ENCODE peak calls at places on chromosome 4, in seven cellular contexts. One of them, this sample, is unnamed.

GRCh38 chr4:40656221-40656863 is 26.7 kb upstream of the RBM47 start:
- DNase-seq in tibial artery: no peak
- DNase-seq in fibroblast of lung: no peak
- DNase-seq in effector memory CD4-positive, alpha-beta T cell: no peak
- DNase-seq in ovary: no peak
- DNase-seq in neural progenitor cell: no peak
- DNase-seq in heart left ventricle: no peak
- DNase-seq in this sample: no peak

GRCh38 chr4:18075823-18076433 is 54.4 kb upstream of the LCORL start:
- DNase-seq in tibial artery: peak
- DNase-seq in fibroblast of lung: peak
- DNase-seq in ovary: peak
- DNase-seq in neural progenitor cell: peak
- DNase-seq in heart left ventricle: no peak
- DNase-seq in effector memory CD4-positive, alpha-beta T cell: no peak
- DNase-seq in this sample: peak

GRCh38 chr4:149113804-149114430 is 671.7 kb upstream of the NR3C2 start:
- DNase-seq in ovary: no peak
- DNase-seq in fibroblast of lung: peak
- DNase-seq in tibial artery: no peak
- DNase-seq in neural progenitor cell: no peak
- DNase-seq in heart left ventricle: no peak
- DNase-seq in effector memory CD4-positive, alpha-beta T cell: no peak
- DNase-seq in this sample: no peak

GRCh38 chr4:106301393-106302084 is 14.5 kb downstream of the TBCK start:
- DNase-seq in tibial artery: no peak
- DNase-seq in neural progenitor cell: no peak
- DNase-seq in fibroblast of lung: peak
- DNase-seq in ovary: no peak
- DNase-seq in effector memory CD4-positive, alpha-beta T cell: no peak
- DNase-seq in heart left ventricle: no peak
- DNase-seq in this sample: no peak

GRCh38 chr4:8568068-8568668 is 12.0 kb upstream of the GPR78 start:
- DNase-seq in ovary: no peak
- DNase-seq in neural progenitor cell: no peak
- DNase-seq in tibial artery: no peak
- DNase-seq in heart left ventricle: no peak
- DNase-seq in fibroblast of lung: no peak
- DNase-seq in effector memory CD4-positive, alpha-beta T cell: no peak
- DNase-seq in this sample: no peak

GRCh38 chr4:122960298-122960985 is 38.0 kb upstream of the NUDT6 start:
- DNase-seq in fibroblast of lung: peak
- DNase-seq in heart left ventricle: no peak
- DNase-seq in neural progenitor cell: no peak
- DNase-seq in ovary: no peak
- DNase-seq in effector memory CD4-positive, alpha-beta T cell: no peak
- DNase-seq in tibial artery: no peak
- DNase-seq in this sample: no peak

GRCh38 chr4:26524001-26524400 is 33.7 kb upstream of the CCKAR start:
- DNase-seq in ovary: no peak
- DNase-seq in effector memory CD4-positive, alpha-beta T cell: no peak
- DNase-seq in fibroblast of lung: no peak
- DNase-seq in heart left ventricle: no peak
- DNase-seq in neural progenitor cell: no peak
- DNase-seq in tibial artery: no peak
- DNase-seq in this sample: no peak

GRCh38 chr4:185276036-185276435 is 66.6 kb downstream of the SNX25 start:
- DNase-seq in tibial artery: no peak
- DNase-seq in neural progenitor cell: no peak
- DNase-seq in fibroblast of lung: peak
- DNase-seq in heart left ventricle: no peak
- DNase-seq in effector memory CD4-positive, alpha-beta T cell: no peak
- DNase-seq in ovary: no peak
- DNase-seq in this sample: no peak

GRCh38 chr4:2415881-2416563 is 2.4 kb downstream of the ZFYVE28 start:
- DNase-seq in effector memory CD4-positive, alpha-beta T cell: no peak
- DNase-seq in ovary: no peak
- DNase-seq in heart left ventricle: no peak
- DNase-seq in tibial artery: no peak
- DNase-seq in fibroblast of lung: no peak
- DNase-seq in neural progenitor cell: peak
- DNase-seq in this sample: no peak

GRCh38 chr4:2416564-2417195 is 1.8 kb downstream of the ZFYVE28 start:
- DNase-seq in fibroblast of lung: no peak
- DNase-seq in ovary: no peak
- DNase-seq in tibial artery: no peak
- DNase-seq in effector memory CD4-positive, alpha-beta T cell: no peak
- DNase-seq in heart left ventricle: no peak
- DNase-seq in neural progenitor cell: peak
- DNase-seq in this sample: peak

GRCh38 chr4:2417765-2418651 is at the start of gene ZFYVE28:
- DNase-seq in ovary: no peak
- DNase-seq in tibial artery: no peak
- DNase-seq in heart left ventricle: no peak
- DNase-seq in effector memory CD4-positive, alpha-beta T cell: no peak
- DNase-seq in fibroblast of lung: no peak
- DNase-seq in neural progenitor cell: peak
- DNase-seq in this sample: no peak

GRCh38 chr4:2418652-2419571 is at the start of gene CFAP99:
- DNase-seq in neural progenitor cell: peak
- DNase-seq in tibial artery: peak
- DNase-seq in heart left ventricle: peak
- DNase-seq in ovary: peak
- DNase-seq in fibroblast of lung: peak
- DNase-seq in effector memory CD4-positive, alpha-beta T cell: peak
- DNase-seq in this sample: peak

GRCh38 chr4:2417196-2417764 is 1.2 kb downstream of the ZFYVE28 start:
- DNase-seq in neural progenitor cell: peak
- DNase-seq in fibroblast of lung: no peak
- DNase-seq in heart left ventricle: no peak
- DNase-seq in tibial artery: no peak
- DNase-seq in effector memory CD4-positive, alpha-beta T cell: no peak
- DNase-seq in ovary: no peak
- DNase-seq in this sample: no peak
- H3K27ac ChIP-seq in neural progenitor cell: no peak
- H3K27ac ChIP-seq in fibroblast of lung: peak
- H3K27ac ChIP-seq in heart left ventricle: peak
- H3K27ac ChIP-seq in tibial artery: no peak
- H3K27ac ChIP-seq in effector memory CD4-positive, alpha-beta T cell: peak
- H3K27ac ChIP-seq in ovary: no peak
- H3K27ac ChIP-seq in this sample: no peak

GRCh38 chr4:4868506-4869379 is 9.3 kb downstream of the MSX1 start:
- DNase-seq in fibroblast of lung: no peak
- DNase-seq in ovary: no peak
- DNase-seq in neural progenitor cell: peak
- DNase-seq in tibial artery: no peak
- DNase-seq in heart left ventricle: no peak
- DNase-seq in effector memory CD4-positive, alpha-beta T cell: no peak
- DNase-seq in this sample: no peak

GRCh38 chr4:4866124-4866832 is 6.8 kb downstream of the MSX1 start:
- DNase-seq in ovary: no peak
- DNase-seq in neural progenitor cell: peak
- DNase-seq in tibial artery: no peak
- DNase-seq in fibroblast of lung: no peak
- DNase-seq in heart left ventricle: no peak
- DNase-seq in effector memory CD4-positive, alpha-beta T cell: no peak
- DNase-seq in this sample: peak

GRCh38 chr4:4865705-4866123 is 6.2 kb downstream of the MSX1 start:
- DNase-seq in effector memory CD4-positive, alpha-beta T cell: no peak
- DNase-seq in neural progenitor cell: peak
- DNase-seq in tibial artery: no peak
- DNase-seq in heart left ventricle: no peak
- DNase-seq in ovary: no peak
- DNase-seq in fibroblast of lung: no peak
- DNase-seq in this sample: peak

GRCh38 chr4:4867745-4868505 is 8.5 kb downstream of the MSX1 start:
- DNase-seq in heart left ventricle: no peak
- DNase-seq in fibroblast of lung: no peak
- DNase-seq in effector memory CD4-positive, alpha-beta T cell: no peak
- DNase-seq in neural progenitor cell: peak
- DNase-seq in ovary: no peak
- DNase-seq in tibial artery: no peak
- DNase-seq in this sample: peak

DNA sequence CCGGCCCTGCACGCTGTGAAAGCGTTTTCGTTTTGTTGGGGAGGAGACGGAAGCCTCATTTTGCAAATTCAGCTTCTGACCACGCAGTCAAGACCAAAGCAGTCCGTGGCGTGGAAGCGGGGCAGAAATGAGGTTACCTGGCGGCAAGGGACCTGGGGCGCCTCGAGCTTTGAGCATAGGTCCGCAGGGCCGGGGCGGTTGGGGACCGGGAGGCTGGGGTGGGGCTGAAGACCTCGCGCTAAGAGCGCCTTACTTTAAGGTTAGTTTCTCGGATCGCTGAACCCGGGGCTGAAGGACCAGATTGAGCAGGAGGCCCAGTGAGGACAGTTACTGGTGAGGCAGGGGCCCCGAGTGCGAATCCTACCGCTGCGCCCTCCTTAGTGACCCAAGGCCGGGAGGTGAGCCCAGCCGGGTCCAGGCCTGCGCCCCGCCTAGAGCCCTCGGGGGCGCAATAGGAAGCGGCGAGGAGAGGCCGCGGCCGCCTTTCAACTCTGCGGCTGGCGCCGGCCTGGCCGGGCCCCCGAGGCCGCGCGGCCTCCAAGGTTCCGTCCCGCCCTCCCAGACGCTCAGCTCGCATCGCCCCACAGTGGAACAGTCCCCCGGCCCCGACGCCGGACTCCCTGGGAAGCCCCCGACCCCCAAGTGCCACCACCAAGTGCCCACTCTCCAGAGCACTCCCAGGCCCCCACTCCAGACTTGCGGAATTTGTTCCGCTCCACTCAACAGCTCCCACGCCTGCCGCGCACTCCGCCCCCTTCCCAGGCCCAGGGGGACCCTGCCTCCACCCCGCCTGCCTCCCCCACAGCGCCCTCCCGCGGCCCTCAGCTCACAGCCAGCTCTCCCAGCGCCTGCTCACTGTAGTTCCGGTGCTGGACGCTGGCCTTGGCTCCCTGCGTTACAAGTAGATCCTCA is 7.6 kb downstream of the MSX1 start:
- DNase-seq in fibroblast of lung: no peak
- DNase-seq in tibial artery: no peak
- DNase-seq in neural progenitor cell: peak
- DNase-seq in ovary: no peak
- DNase-seq in heart left ventricle: no peak
- DNase-seq in effector memory CD4-positive, alpha-beta T cell: no peak
- DNase-seq in this sample: peak
- H3K4me3 ChIP-seq in fibroblast of lung: no peak
- H3K4me3 ChIP-seq in tibial artery: peak
- H3K4me3 ChIP-seq in neural progenitor cell: peak
- H3K4me3 ChIP-seq in ovary: peak
- H3K4me3 ChIP-seq in heart left ventricle: peak
- H3K4me3 ChIP-seq in effector memory CD4-positive, alpha-beta T cell: no peak
- H3K4me3 ChIP-seq in this sample: peak

DNA sequence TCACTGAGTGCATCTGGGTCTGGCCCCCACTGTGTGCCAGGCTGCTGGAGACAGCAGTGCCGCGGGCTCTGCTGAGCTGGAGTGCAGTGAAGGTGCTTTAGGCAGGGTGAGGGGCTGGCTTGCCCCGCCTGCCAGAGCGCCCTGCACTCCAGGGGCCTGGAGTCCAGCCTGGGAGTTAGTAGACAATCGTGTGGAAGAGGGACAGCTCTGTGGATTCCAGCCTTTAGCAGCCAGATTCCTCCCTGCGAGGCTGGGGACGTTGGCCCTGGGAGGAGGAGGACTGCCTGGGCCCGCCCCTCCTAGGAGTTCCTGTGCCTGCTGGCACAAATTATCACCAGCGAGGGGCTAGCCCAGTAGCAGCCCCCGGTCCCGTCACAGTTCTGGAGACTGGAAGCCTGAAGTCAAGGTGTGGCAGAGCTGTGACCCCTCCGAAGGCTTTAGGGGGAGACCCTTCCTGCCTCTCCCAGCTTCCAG is 7.4 kb downstream of the RGS12 start:
- DNase-seq in fibroblast of lung: no peak
- DNase-seq in effector memory CD4-positive, alpha-beta T cell: no peak
- DNase-seq in tibial artery: peak
- DNase-seq in neural progenitor cell: no peak
- DNase-seq in ovary: peak
- DNase-seq in heart left ventricle: peak
- DNase-seq in this sample: no peak
- H3K27ac ChIP-seq in fibroblast of lung: no peak
- H3K27ac ChIP-seq in effector memory CD4-positive, alpha-beta T cell: no peak
- H3K27ac ChIP-seq in tibial artery: no peak
- H3K27ac ChIP-seq in neural progenitor cell: no peak
- H3K27ac ChIP-seq in ovary: no peak
- H3K27ac ChIP-seq in heart left ventricle: no peak
- H3K27ac ChIP-seq in this sample: no peak

DNA sequence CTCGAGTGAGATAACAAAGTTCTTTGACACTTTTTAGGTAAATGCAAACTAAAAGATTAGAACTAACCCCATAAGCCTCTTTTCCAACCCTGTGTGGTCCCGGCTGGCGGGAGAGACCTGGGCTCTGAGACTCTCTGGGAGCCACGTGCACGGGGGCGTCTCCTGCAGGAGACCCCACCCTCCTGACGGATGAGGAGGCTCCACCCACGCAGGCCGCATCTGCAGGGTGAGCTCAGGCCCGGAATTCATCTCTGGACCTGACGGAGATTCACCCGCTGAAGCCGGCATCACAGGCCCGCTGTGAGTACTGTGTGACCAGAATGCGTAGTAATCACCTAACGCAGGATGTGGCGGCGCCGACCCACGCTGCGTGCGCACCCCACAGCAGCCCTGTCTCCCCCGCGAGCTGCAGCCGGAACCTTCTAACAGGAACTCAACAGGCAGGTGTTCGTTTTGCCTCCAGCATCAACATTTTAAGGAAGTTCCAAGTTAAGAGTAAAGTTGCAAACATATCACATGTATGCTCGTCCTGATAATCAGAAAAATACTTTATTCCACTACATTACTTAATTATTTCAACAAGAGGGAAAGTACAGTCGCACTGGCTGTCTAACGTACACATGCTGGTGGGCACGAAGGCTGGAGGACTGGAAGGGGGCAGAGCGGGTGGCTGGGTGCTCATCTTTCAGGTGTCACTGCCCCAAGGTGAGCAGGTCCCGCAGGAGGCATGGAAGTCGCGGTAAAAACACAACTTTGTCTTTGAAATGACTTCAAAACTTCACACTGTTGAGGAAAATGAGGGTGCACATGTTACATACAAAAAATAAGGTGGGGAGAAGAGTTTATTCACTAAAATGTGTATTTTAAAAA is 44.5 kb downstream of the FGFRL1 start:
- DNase-seq in neural progenitor cell: peak
- DNase-seq in fibroblast of lung: peak
- DNase-seq in tibial artery: no peak
- DNase-seq in ovary: peak
- DNase-seq in heart left ventricle: peak
- DNase-seq in effector memory CD4-positive, alpha-beta T cell: peak
- DNase-seq in this sample: no peak
- H3K4me3 ChIP-seq in neural progenitor cell: no peak
- H3K4me3 ChIP-seq in fibroblast of lung: no peak
- H3K4me3 ChIP-seq in tibial artery: no peak
- H3K4me3 ChIP-seq in ovary: no peak
- H3K4me3 ChIP-seq in heart left ventricle: peak
- H3K4me3 ChIP-seq in effector memory CD4-positive, alpha-beta T cell: peak
- H3K4me3 ChIP-seq in this sample: no peak

This sample was measured in psoas muscle.